ENCODE peak calls at places on chromosomes 13 and 19, in nine cellular contexts. V is astrocyte of the spinal cord; B is brain pericyte; F is NCI-H1105; M is NCI-H510A treated with DMSO at 0.1 percent for 48 hours; X is HEK293T; C is stimulated activated CD4-positive, alpha-beta T cell treated with anti-CD3 and anti-CD28 coated beads, Interleukin-4, amount 100 ng/mL, for 1 hour; N is mesothelial cell of epicardium; Y is stromal cell of bone marrow. J is an unnamed sample.

GRCh38 chr13:95296326-95296939 is 4.8 kb downstream of the ABCC4 start:
- DNase-seq in V (no peak), B (no peak), F (no peak), M (peak; percentile 36), X (peak; percentile 39), C (peak; percentile 11), N (no peak), Y (no peak), J (no peak)

GRCh38 chr19:3115411-3115810 is 20.4 kb upstream of the GNA15 start:
- DNase-seq in V (no peak), B (no peak), F (no peak), M (no peak), X (no peak), C (no peak), N (no peak), Y (no peak), J (no peak)

GRCh38 chr19:48962029-48962848 is 2.9 kb upstream of the FTL start:
- DNase-seq in V (no peak), B (no peak), F (no peak), M (no peak), X (no peak), C (peak; percentile 23), N (no peak), Y (no peak), J (peak; percentile 53)

GRCh38 chr19:41569481-41570150 is 6.3 kb upstream of the CEACAM21 start:
- DNase-seq in V (no peak), B (no peak), F (no peak), M (no peak), X (no peak), C (no peak), N (no peak), Y (no peak), J (no peak)

GRCh38 chr13:29520671-29521070 is 74.8 kb downstream of the SLC7A1 start:
- DNase-seq in V (peak; percentile 83), B (no peak), F (no peak), M (no peak), X (no peak), C (no peak), N (no peak), Y (peak; percentile 55), J (peak; percentile 37)

GRCh38 chr19:383922-384800 is 24.8 kb downstream of the C2CD4C start:
- DNase-seq in V (no peak), B (no peak), F (no peak), M (no peak), X (peak; percentile 57), C (no peak), N (peak; percentile 60), Y (no peak), J (peak; percentile 11)

GRCh38 chr19:33246729-33247440 is 21.2 kb upstream of the SLC7A10 start:
- DNase-seq in V (no peak), B (no peak), F (no peak), M (no peak), X (no peak), C (no peak), N (no peak), Y (no peak), J (no peak)

GRCh38 chr13:51420681-51421476 is 32.0 kb downstream of the INTS6 start:
- DNase-seq in V (no peak), B (no peak), F (no peak), M (no peak), X (no peak), C (no peak), N (no peak), Y (no peak), J (peak; percentile 25)

GRCh38 chr19:4889034-4889825 is 13.5 kb downstream of the ARRDC5 start:
- DNase-seq in V (peak; percentile 37), B (no peak), F (no peak), M (no peak), X (no peak), C (no peak), N (no peak), Y (no peak), J (no peak)

GRCh38 chr19:30169196-30169900 is 202.8 kb upstream of the ZNF536 start:
- DNase-seq in V (no peak), B (no peak), F (no peak), M (no peak), X (no peak), C (no peak), N (no peak), Y (no peak), J (no peak)

GRCh38 chr19:12891553-12892021 is 627 bp downstream of the GCDH start:
- DNase-seq in V (no peak), B (no peak), F (no peak), M (no peak), X (no peak), C (no peak), N (no peak), Y (no peak), J (no peak)

GRCh38 chr13:106104281-106104901 is 431.1 kb downstream of the EFNB2 start:
- DNase-seq in V (peak; percentile 95), B (peak; percentile 80), F (no peak), M (no peak), X (no peak), C (no peak), N (no peak), Y (peak; percentile 79), J (peak; percentile 79)

GRCh38 chr19:9435279-9436268 is at the start of gene ZNF266:
- DNase-seq in V (peak; percentile 93), B (peak; percentile 72), F (peak; percentile 91), M (peak; percentile 82), X (peak; percentile 94), C (peak; percentile 93), N (peak; percentile 92), Y (peak; percentile 85), J (peak; percentile 94)

GRCh38 chr19:56217039-56217949 is 15.2 kb downstream of the ZSCAN5C start:
- DNase-seq in V (peak; percentile 30), B (no peak), F (no peak), M (peak; percentile 5), X (no peak), C (no peak), N (peak; percentile 40), Y (peak; percentile 13), J (no peak)

J was measured in mesenchymal stem cell.